ENCODE peak calls at places on chromosomes 5 and 9, in seven cellular contexts. Y is right cardiac atrium, P is EL, A is NCI-H1694 treated with DMSO at 0.1 percent for 48 hours, Q is posterior cingulate gyrus, X is H54, Z is T-helper 2 cell. U is an unnamed sample.

GRCh38 chr9:69931340-69931739 is 110.7 kb downstream of the CFAP95 start:
- DNase-seq in A (no peak), Q (no peak), X (no peak), Z (no peak), Y (no peak), P (peak; percentile 31), U (no peak)

GRCh38 chr9:91180240-91180929 is 181.3 kb downstream of the AUH start:
- DNase-seq in P (no peak), Z (no peak), A (no peak), Y (no peak), X (no peak), Q (no peak), U (no peak)

GRCh38 chr5:111694183-111694582 is 62.8 kb downstream of the NREP start:
- DNase-seq in Q (no peak), A (no peak), Y (no peak), Z (no peak), P (peak; percentile 73), X (no peak), U (no peak)

GRCh38 chr5:112657804-112658203 is 79.9 kb upstream of the APC start:
- DNase-seq in Y (no peak), Q (no peak), P (no peak), A (no peak), Z (no peak), X (no peak), U (no peak)

GRCh38 chr9:103997861-103998370 is 96.2 kb upstream of the SMC2 start:
- DNase-seq in A (peak; percentile 76), Q (no peak), Y (no peak), Z (no peak), X (no peak), P (no peak), U (no peak)

GRCh38 chr5:169094586-169095409 is 206.1 kb downstream of the SLIT3 start:
- DNase-seq in X (peak; percentile 80), Z (no peak), A (no peak), P (peak; percentile 69), Y (no peak), Q (no peak), U (no peak)

GRCh38 chr5:11655681-11656080 is 248.6 kb downstream of the CTNND2 start:
- DNase-seq in Q (no peak), X (no peak), P (no peak), A (no peak), Z (no peak), Y (no peak), U (no peak)

GRCh38 chr5:111241696-111242095 is 17.5 kb downstream of the CAMK4 start:
- DNase-seq in Y (no peak), P (no peak), X (no peak), A (no peak), Q (no peak), Z (no peak), U (no peak)

GRCh38 chr5:164059471-164059870 is 554.1 kb downstream of the MAT2B start:
- DNase-seq in P (no peak), X (no peak), Z (no peak), A (no peak), Y (no peak), Q (no peak), U (no peak)

GRCh38 chr9:135443811-135444470 is 35.6 kb upstream of the PPP1R26 start:
- DNase-seq in Z (no peak), A (no peak), P (no peak), Q (no peak), X (no peak), Y (no peak), U (no peak)

GRCh38 chr9:137538058-137538457 is 12.1 kb downstream of the PNPLA7 start:
- DNase-seq in Y (no peak), P (no peak), A (no peak), Z (no peak), X (no peak), Q (peak; percentile 28), U (no peak)

U was measured in effector CD8-positive, alpha-beta T cell.